ENCODE peak calls at places on chromosomes 16 and 17, in nine cellular contexts. One of them, this sample, is unnamed.

GRCh38 chr17:61833536-61834203 is 29.7 kb downstream of the BRIP1 start:
- DNase-seq in CD4-positive, alpha-beta memory T cell: no peak
- DNase-seq in SK-N-DZ: no peak
- DNase-seq in AG09319: peak; percentile 18
- DNase-seq in EL: peak; percentile 93
- DNase-seq in stimulated activated CD4-positive, alpha-beta T cell treated with anti-CD3 and anti-CD28 coated beads, Interleukin-1b, Interleukin-23, amount 100 ng/mL, for 1 hour: no peak
- DNase-seq in naive thymus-derived CD8-positive, alpha-beta T cell: no peak
- DNase-seq in activated CD4-positive, alpha-beta T cell treated with anti-CD3 and anti-CD28 coated beads, Interleukin-2, amount 50 U/mL, for 48 hours: no peak
- DNase-seq in glutamatergic neuron: no peak
- DNase-seq in this sample: peak; percentile 46

GRCh38 chr17:17061516-17061915 is 19.3 kb downstream of the MPRIP start:
- DNase-seq in naive thymus-derived CD8-positive, alpha-beta T cell: no peak
- DNase-seq in CD4-positive, alpha-beta memory T cell: no peak
- DNase-seq in EL: no peak
- DNase-seq in AG09319: no peak
- DNase-seq in activated CD4-positive, alpha-beta T cell treated with anti-CD3 and anti-CD28 coated beads, Interleukin-2, amount 50 U/mL, for 48 hours: no peak
- DNase-seq in glutamatergic neuron: peak; percentile 10
- DNase-seq in stimulated activated CD4-positive, alpha-beta T cell treated with anti-CD3 and anti-CD28 coated beads, Interleukin-1b, Interleukin-23, amount 100 ng/mL, for 1 hour: no peak
- DNase-seq in SK-N-DZ: no peak
- DNase-seq in this sample: no peak

GRCh38 chr17:15334266-15334665 is 7.1 kb downstream of the TEKT3 start:
- DNase-seq in activated CD4-positive, alpha-beta T cell treated with anti-CD3 and anti-CD28 coated beads, Interleukin-2, amount 50 U/mL, for 48 hours: no peak
- DNase-seq in stimulated activated CD4-positive, alpha-beta T cell treated with anti-CD3 and anti-CD28 coated beads, Interleukin-1b, Interleukin-23, amount 100 ng/mL, for 1 hour: no peak
- DNase-seq in naive thymus-derived CD8-positive, alpha-beta T cell: no peak
- DNase-seq in glutamatergic neuron: no peak
- DNase-seq in AG09319: no peak
- DNase-seq in EL: peak; percentile 32
- DNase-seq in CD4-positive, alpha-beta memory T cell: no peak
- DNase-seq in SK-N-DZ: no peak
- DNase-seq in this sample: no peak

GRCh38 chr17:81073967-81074366 is 39.0 kb downstream of the BAIAP2 start:
- DNase-seq in activated CD4-positive, alpha-beta T cell treated with anti-CD3 and anti-CD28 coated beads, Interleukin-2, amount 50 U/mL, for 48 hours: no peak
- DNase-seq in stimulated activated CD4-positive, alpha-beta T cell treated with anti-CD3 and anti-CD28 coated beads, Interleukin-1b, Interleukin-23, amount 100 ng/mL, for 1 hour: no peak
- DNase-seq in EL: no peak
- DNase-seq in glutamatergic neuron: no peak
- DNase-seq in CD4-positive, alpha-beta memory T cell: no peak
- DNase-seq in SK-N-DZ: no peak
- DNase-seq in naive thymus-derived CD8-positive, alpha-beta T cell: no peak
- DNase-seq in AG09319: no peak
- DNase-seq in this sample: no peak

GRCh38 chr16:57305159-57305811 is 20.8 kb upstream of the PLLP start:
- DNase-seq in naive thymus-derived CD8-positive, alpha-beta T cell: no peak
- DNase-seq in AG09319: no peak
- DNase-seq in glutamatergic neuron: no peak
- DNase-seq in SK-N-DZ: no peak
- DNase-seq in EL: no peak
- DNase-seq in activated CD4-positive, alpha-beta T cell treated with anti-CD3 and anti-CD28 coated beads, Interleukin-2, amount 50 U/mL, for 48 hours: no peak
- DNase-seq in stimulated activated CD4-positive, alpha-beta T cell treated with anti-CD3 and anti-CD28 coated beads, Interleukin-1b, Interleukin-23, amount 100 ng/mL, for 1 hour: no peak
- DNase-seq in CD4-positive, alpha-beta memory T cell: no peak
- DNase-seq in this sample: no peak

GRCh38 chr17:36118477-36119353 is 15.1 kb downstream of the CCL4 start:
- DNase-seq in stimulated activated CD4-positive, alpha-beta T cell treated with anti-CD3 and anti-CD28 coated beads, Interleukin-1b, Interleukin-23, amount 100 ng/mL, for 1 hour: no peak
- DNase-seq in CD4-positive, alpha-beta memory T cell: no peak
- DNase-seq in glutamatergic neuron: no peak
- DNase-seq in AG09319: no peak
- DNase-seq in SK-N-DZ: no peak
- DNase-seq in activated CD4-positive, alpha-beta T cell treated with anti-CD3 and anti-CD28 coated beads, Interleukin-2, amount 50 U/mL, for 48 hours: no peak
- DNase-seq in naive thymus-derived CD8-positive, alpha-beta T cell: no peak
- DNase-seq in EL: no peak
- DNase-seq in this sample: no peak

GRCh38 chr16:31386157-31386984 is 6.8 kb upstream of the ITGAD start:
- DNase-seq in naive thymus-derived CD8-positive, alpha-beta T cell: no peak
- DNase-seq in SK-N-DZ: no peak
- DNase-seq in stimulated activated CD4-positive, alpha-beta T cell treated with anti-CD3 and anti-CD28 coated beads, Interleukin-1b, Interleukin-23, amount 100 ng/mL, for 1 hour: no peak
- DNase-seq in activated CD4-positive, alpha-beta T cell treated with anti-CD3 and anti-CD28 coated beads, Interleukin-2, amount 50 U/mL, for 48 hours: peak; percentile 28
- DNase-seq in AG09319: no peak
- DNase-seq in EL: peak; percentile 27
- DNase-seq in CD4-positive, alpha-beta memory T cell: peak; percentile 21
- DNase-seq in glutamatergic neuron: no peak
- DNase-seq in this sample: no peak

GRCh38 chr16:3190949-3191353 is 2.9 kb downstream of the OR1F1 start:
- DNase-seq in naive thymus-derived CD8-positive, alpha-beta T cell: no peak
- DNase-seq in CD4-positive, alpha-beta memory T cell: peak; percentile 46
- DNase-seq in stimulated activated CD4-positive, alpha-beta T cell treated with anti-CD3 and anti-CD28 coated beads, Interleukin-1b, Interleukin-23, amount 100 ng/mL, for 1 hour: no peak
- DNase-seq in SK-N-DZ: no peak
- DNase-seq in EL: no peak
- DNase-seq in activated CD4-positive, alpha-beta T cell treated with anti-CD3 and anti-CD28 coated beads, Interleukin-2, amount 50 U/mL, for 48 hours: no peak
- DNase-seq in AG09319: no peak
- DNase-seq in glutamatergic neuron: no peak
- DNase-seq in this sample: no peak

GRCh38 chr17:59963738-59964454 is 644 bp downstream of the RNFT1 start:
- DNase-seq in naive thymus-derived CD8-positive, alpha-beta T cell: peak; percentile 23
- DNase-seq in glutamatergic neuron: peak; percentile 29
- DNase-seq in EL: peak; percentile 62
- DNase-seq in stimulated activated CD4-positive, alpha-beta T cell treated with anti-CD3 and anti-CD28 coated beads, Interleukin-1b, Interleukin-23, amount 100 ng/mL, for 1 hour: no peak
- DNase-seq in CD4-positive, alpha-beta memory T cell: no peak
- DNase-seq in SK-N-DZ: no peak
- DNase-seq in AG09319: no peak
- DNase-seq in activated CD4-positive, alpha-beta T cell treated with anti-CD3 and anti-CD28 coated beads, Interleukin-2, amount 50 U/mL, for 48 hours: peak; percentile 70
- DNase-seq in this sample: peak; percentile 28

GRCh38 chr16:22372882-22373661 is 1.3 kb downstream of the CDR2 start:
- DNase-seq in AG09319: no peak
- DNase-seq in SK-N-DZ: no peak
- DNase-seq in activated CD4-positive, alpha-beta T cell treated with anti-CD3 and anti-CD28 coated beads, Interleukin-2, amount 50 U/mL, for 48 hours: peak; percentile 23
- DNase-seq in stimulated activated CD4-positive, alpha-beta T cell treated with anti-CD3 and anti-CD28 coated beads, Interleukin-1b, Interleukin-23, amount 100 ng/mL, for 1 hour: no peak
- DNase-seq in glutamatergic neuron: no peak
- DNase-seq in naive thymus-derived CD8-positive, alpha-beta T cell: no peak
- DNase-seq in EL: peak; percentile 18
- DNase-seq in CD4-positive, alpha-beta memory T cell: peak; percentile 25
- DNase-seq in this sample: no peak

GRCh38 chr17:17322516-17323510 is 19.6 kb downstream of the NT5M start:
- DNase-seq in AG09319: no peak
- DNase-seq in EL: no peak
- DNase-seq in naive thymus-derived CD8-positive, alpha-beta T cell: no peak
- DNase-seq in glutamatergic neuron: no peak
- DNase-seq in activated CD4-positive, alpha-beta T cell treated with anti-CD3 and anti-CD28 coated beads, Interleukin-2, amount 50 U/mL, for 48 hours: no peak
- DNase-seq in stimulated activated CD4-positive, alpha-beta T cell treated with anti-CD3 and anti-CD28 coated beads, Interleukin-1b, Interleukin-23, amount 100 ng/mL, for 1 hour: no peak
- DNase-seq in CD4-positive, alpha-beta memory T cell: no peak
- DNase-seq in SK-N-DZ: no peak
- DNase-seq in this sample: no peak

GRCh38 chr16:66954097-66954659 is 6.9 kb upstream of the CES3 start:
- DNase-seq in activated CD4-positive, alpha-beta T cell treated with anti-CD3 and anti-CD28 coated beads, Interleukin-2, amount 50 U/mL, for 48 hours: peak; percentile 87
- DNase-seq in glutamatergic neuron: peak; percentile 83
- DNase-seq in EL: peak; percentile 77
- DNase-seq in SK-N-DZ: peak; percentile 80
- DNase-seq in stimulated activated CD4-positive, alpha-beta T cell treated with anti-CD3 and anti-CD28 coated beads, Interleukin-1b, Interleukin-23, amount 100 ng/mL, for 1 hour: peak; percentile 37
- DNase-seq in CD4-positive, alpha-beta memory T cell: peak; percentile 73
- DNase-seq in naive thymus-derived CD8-positive, alpha-beta T cell: peak; percentile 49
- DNase-seq in AG09319: peak; percentile 37
- DNase-seq in this sample: peak; percentile 44

GRCh38 chr16:54077412-54077821 is 209.2 kb downstream of the IRX3 start:
- DNase-seq in EL: peak; percentile 76
- DNase-seq in CD4-positive, alpha-beta memory T cell: no peak
- DNase-seq in activated CD4-positive, alpha-beta T cell treated with anti-CD3 and anti-CD28 coated beads, Interleukin-2, amount 50 U/mL, for 48 hours: no peak
- DNase-seq in glutamatergic neuron: no peak
- DNase-seq in SK-N-DZ: no peak
- DNase-seq in naive thymus-derived CD8-positive, alpha-beta T cell: no peak
- DNase-seq in AG09319: no peak
- DNase-seq in stimulated activated CD4-positive, alpha-beta T cell treated with anti-CD3 and anti-CD28 coated beads, Interleukin-1b, Interleukin-23, amount 100 ng/mL, for 1 hour: no peak
- DNase-seq in this sample: no peak

GRCh38 chr17:76405967-76406647 is 21.7 kb downstream of the SPHK1 start:
- DNase-seq in activated CD4-positive, alpha-beta T cell treated with anti-CD3 and anti-CD28 coated beads, Interleukin-2, amount 50 U/mL, for 48 hours: no peak
- DNase-seq in EL: no peak
- DNase-seq in SK-N-DZ: no peak
- DNase-seq in stimulated activated CD4-positive, alpha-beta T cell treated with anti-CD3 and anti-CD28 coated beads, Interleukin-1b, Interleukin-23, amount 100 ng/mL, for 1 hour: no peak
- DNase-seq in AG09319: no peak
- DNase-seq in CD4-positive, alpha-beta memory T cell: no peak
- DNase-seq in glutamatergic neuron: no peak
- DNase-seq in naive thymus-derived CD8-positive, alpha-beta T cell: no peak
- DNase-seq in this sample: no peak

GRCh38 chr16:16083421-16084156 is 134.2 kb downstream of the ABCC1 start:
- DNase-seq in SK-N-DZ: peak; percentile 15
- DNase-seq in stimulated activated CD4-positive, alpha-beta T cell treated with anti-CD3 and anti-CD28 coated beads, Interleukin-1b, Interleukin-23, amount 100 ng/mL, for 1 hour: no peak
- DNase-seq in EL: peak; percentile 40
- DNase-seq in naive thymus-derived CD8-positive, alpha-beta T cell: no peak
- DNase-seq in activated CD4-positive, alpha-beta T cell treated with anti-CD3 and anti-CD28 coated beads, Interleukin-2, amount 50 U/mL, for 48 hours: peak; percentile 25
- DNase-seq in AG09319: no peak
- DNase-seq in CD4-positive, alpha-beta memory T cell: no peak
- DNase-seq in glutamatergic neuron: no peak
- DNase-seq in this sample: no peak

GRCh38 chr17:12256380-12256995 is 235.8 kb downstream of the MAP2K4 start:
- DNase-seq in EL: peak; percentile 54
- DNase-seq in activated CD4-positive, alpha-beta T cell treated with anti-CD3 and anti-CD28 coated beads, Interleukin-2, amount 50 U/mL, for 48 hours: peak; percentile 6
- DNase-seq in naive thymus-derived CD8-positive, alpha-beta T cell: no peak
- DNase-seq in SK-N-DZ: peak; percentile 40
- DNase-seq in glutamatergic neuron: peak; percentile 23
- DNase-seq in CD4-positive, alpha-beta memory T cell: no peak
- DNase-seq in stimulated activated CD4-positive, alpha-beta T cell treated with anti-CD3 and anti-CD28 coated beads, Interleukin-1b, Interleukin-23, amount 100 ng/mL, for 1 hour: no peak
- DNase-seq in AG09319: peak; percentile 59
- DNase-seq in this sample: peak; percentile 17

GRCh38 chr17:21034350-21035235 is 8.2 kb downstream of the USP22 start:
- DNase-seq in stimulated activated CD4-positive, alpha-beta T cell treated with anti-CD3 and anti-CD28 coated beads, Interleukin-1b, Interleukin-23, amount 100 ng/mL, for 1 hour: no peak
- DNase-seq in AG09319: no peak
- DNase-seq in EL: peak; percentile 37
- DNase-seq in activated CD4-positive, alpha-beta T cell treated with anti-CD3 and anti-CD28 coated beads, Interleukin-2, amount 50 U/mL, for 48 hours: no peak
- DNase-seq in CD4-positive, alpha-beta memory T cell: peak; percentile 68
- DNase-seq in naive thymus-derived CD8-positive, alpha-beta T cell: no peak
- DNase-seq in SK-N-DZ: no peak
- DNase-seq in glutamatergic neuron: no peak
- DNase-seq in this sample: no peak

GRCh38 chr17:30415491-30415890 is 36.8 kb downstream of the CPD start:
- DNase-seq in stimulated activated CD4-positive, alpha-beta T cell treated with anti-CD3 and anti-CD28 coated beads, Interleukin-1b, Interleukin-23, amount 100 ng/mL, for 1 hour: no peak
- DNase-seq in naive thymus-derived CD8-positive, alpha-beta T cell: no peak
- DNase-seq in AG09319: no peak
- DNase-seq in CD4-positive, alpha-beta memory T cell: no peak
- DNase-seq in activated CD4-positive, alpha-beta T cell treated with anti-CD3 and anti-CD28 coated beads, Interleukin-2, amount 50 U/mL, for 48 hours: no peak
- DNase-seq in glutamatergic neuron: no peak
- DNase-seq in SK-N-DZ: no peak
- DNase-seq in EL: peak; percentile 44
- DNase-seq in this sample: peak; percentile 21

GRCh38 chr16:54962045-54962444 is 31.4 kb downstream of the IRX5 start:
- DNase-seq in CD4-positive, alpha-beta memory T cell: no peak
- DNase-seq in naive thymus-derived CD8-positive, alpha-beta T cell: no peak
- DNase-seq in SK-N-DZ: no peak
- DNase-seq in EL: no peak
- DNase-seq in stimulated activated CD4-positive, alpha-beta T cell treated with anti-CD3 and anti-CD28 coated beads, Interleukin-1b, Interleukin-23, amount 100 ng/mL, for 1 hour: no peak
- DNase-seq in AG09319: no peak
- DNase-seq in glutamatergic neuron: no peak
- DNase-seq in activated CD4-positive, alpha-beta T cell treated with anti-CD3 and anti-CD28 coated beads, Interleukin-2, amount 50 U/mL, for 48 hours: no peak
- DNase-seq in this sample: no peak

This sample was measured in GM04504.